ENCODE peak calls at places on chromosomes 11 and 22, in ten cellular contexts. B, Z, S, U, M, H, D, I, P and K are unnamed samples.

GRCh38 chr11:121112498-121113455 is 11.7 kb downstream of the TECTA start:
- DNase-seq in B (peak), Z (peak), S (no peak), U (peak), M (peak), H (peak), D (peak), I (no peak), P (peak), K (peak)

GRCh38 chr11:45805305-45806071 is 539 bp downstream of the SLC35C1 start:
- DNase-seq in B (no peak), Z (peak), S (peak), U (peak), M (peak), H (no peak), D (peak), I (peak), P (no peak), K (no peak)

GRCh38 chr11:73384871-73385692 is 8.9 kb downstream of the RELT start:
- DNase-seq in B (no peak), Z (no peak), S (peak), U (peak), M (peak), H (no peak), D (no peak), I (no peak), P (peak), K (no peak)

GRCh38 chr11:114319716-114320328 is 23.6 kb downstream of the NNMT start:
- DNase-seq in B (no peak), Z (no peak), S (no peak), U (no peak), M (no peak), H (no peak), D (no peak), I (no peak), P (no peak), K (no peak)

GRCh38 chr22:44642096-44642644 is 59.8 kb upstream of the PRR5 start:
- DNase-seq in B (no peak), Z (no peak), S (no peak), U (no peak), M (no peak), H (no peak), D (no peak), I (peak), P (no peak), K (no peak)

GRCh38 chr11:134958870-134959269 is 546.8 kb upstream of the B3GAT1 start:
- DNase-seq in B (no peak), Z (no peak), S (no peak), U (no peak), M (no peak), H (no peak), D (peak), I (no peak), P (no peak), K (no peak)

GRCh38 chr11:64379817-64380709 is 21.1 kb downstream of the RPS6KA4 start:
- DNase-seq in B (no peak), Z (no peak), S (no peak), U (no peak), M (no peak), H (no peak), D (no peak), I (no peak), P (no peak), K (no peak)

GRCh38 chr22:47796128-47796908 is 1033.9 kb downstream of the TBC1D22A start:
- DNase-seq in B (no peak), Z (no peak), S (peak), U (no peak), M (no peak), H (no peak), D (no peak), I (no peak), P (no peak), K (peak)

GRCh38 chr22:29080061-29080975 is 7.5 kb downstream of the KREMEN1 start:
- DNase-seq in B (no peak), Z (no peak), S (no peak), U (no peak), M (no peak), H (peak), D (no peak), I (peak), P (no peak), K (peak)

DNA sequence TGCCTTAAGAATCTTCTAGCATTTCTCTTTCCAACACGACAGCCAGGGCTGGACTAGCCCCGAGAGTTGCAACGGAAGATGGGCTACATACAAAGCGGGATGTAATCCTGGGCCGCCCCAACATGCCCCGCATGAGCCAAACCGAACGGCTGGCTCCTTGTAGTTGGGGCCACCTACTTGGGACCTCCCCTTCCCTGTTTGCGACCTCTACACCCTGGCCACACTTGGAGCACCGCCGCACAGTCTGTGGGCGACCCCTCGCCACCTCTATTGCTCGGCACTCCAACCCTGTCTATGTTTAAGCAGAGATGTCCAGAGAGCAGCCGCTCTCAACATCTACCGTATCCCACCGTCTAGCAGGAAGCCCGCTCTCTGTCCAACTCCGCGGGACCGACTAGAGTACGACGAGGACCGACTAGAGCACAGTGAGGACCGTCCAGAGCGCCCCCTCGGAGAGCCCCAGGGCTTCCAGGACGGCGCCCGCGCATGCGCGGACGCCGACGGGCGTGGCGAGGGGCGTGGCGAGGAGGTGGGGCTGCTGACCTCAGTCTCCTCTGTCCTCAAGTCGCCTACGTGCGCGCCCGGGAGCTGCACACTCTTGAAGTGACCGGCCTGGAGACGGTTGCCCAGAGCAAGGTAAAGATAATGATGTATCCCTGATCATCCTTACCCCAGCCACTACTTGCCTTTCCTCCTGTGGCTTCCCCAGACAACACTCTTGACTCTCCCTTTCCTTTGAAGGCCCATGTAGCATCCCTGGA is 32.3 kb downstream of the NEAT1 start:
- DNase-seq in B (peak), Z (peak), S (peak), U (peak), M (peak), H (peak), D (peak), I (peak), P (peak), K (peak)
- TF ChIP-seq POLR2A in B (peak), Z (peak), S (peak), U (no peak), M (peak), H (peak), D (peak), I (no peak), P (peak), K (peak)

GRCh38 chr11:128757235-128757711 is 63.4 kb downstream of the FLI1 start:
- DNase-seq in B (peak), Z (peak), S (peak), U (no peak), M (no peak), H (no peak), D (no peak), I (no peak), P (peak), K (no peak)
- H3K27ac ChIP-seq in B (no peak), Z (no peak), S (peak), U (peak), M (no peak), H (no peak), D (no peak), I (no peak), P (no peak), K (peak)

DNA sequence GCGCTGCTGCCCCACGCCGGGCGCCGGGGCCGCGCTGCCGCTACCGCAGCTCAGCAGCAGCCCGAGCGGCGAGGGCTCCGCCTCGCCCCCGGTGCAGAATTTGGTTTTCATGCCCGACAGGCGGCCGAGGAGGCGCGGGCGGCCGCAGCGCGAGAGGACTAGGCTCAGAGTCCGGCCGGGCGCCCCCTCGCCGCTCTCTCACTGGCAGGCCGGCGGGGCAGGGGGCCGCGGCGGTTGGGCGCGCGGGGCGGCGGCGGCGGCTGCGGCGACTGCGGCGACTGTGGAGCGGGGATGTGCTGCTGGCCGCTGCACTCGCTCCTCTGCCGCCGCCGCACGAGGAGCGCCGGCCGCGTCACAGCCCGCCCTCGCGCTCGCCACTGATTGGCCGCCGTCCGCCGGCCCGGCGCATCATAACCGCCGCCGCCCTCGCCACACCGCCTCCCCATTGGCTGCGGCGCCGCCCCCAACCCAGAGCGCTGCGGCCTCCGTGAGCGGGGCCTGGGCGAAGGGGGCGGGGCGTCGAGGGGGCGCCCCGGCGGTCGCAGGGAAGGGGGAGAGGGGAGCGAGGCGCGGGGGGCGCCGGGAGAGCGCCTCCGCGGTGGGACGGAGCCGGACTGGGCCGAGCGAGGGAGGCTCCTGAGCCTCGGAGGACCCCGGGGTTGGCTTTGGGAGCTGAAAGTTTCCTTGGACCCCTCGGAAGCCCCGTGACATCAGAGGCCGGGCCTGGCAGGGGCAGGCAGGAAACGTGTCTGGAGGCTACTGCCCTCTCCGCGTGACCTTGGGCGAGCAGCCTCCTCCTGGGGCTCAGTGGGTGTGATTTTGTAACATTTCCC is at the start of gene CHKA:
- DNase-seq in B (peak), Z (peak), S (peak), U (peak), M (peak), H (peak), D (peak), I (peak), P (peak), K (peak)
- TF ChIP-seq POLR2AphosphoS5 in B (peak), Z (peak), S (peak), U (peak), M (peak), H (peak), D (no peak), I (no peak), P (peak), K (peak)

GRCh38 chr11:67276821-67277230 is 10.6 kb downstream of the GRK2 start:
- DNase-seq in B (no peak), Z (peak), S (peak), U (peak), M (peak), H (no peak), D (no peak), I (peak), P (peak), K (no peak)

GRCh38 chr11:67274768-67275605 is 8.7 kb downstream of the GRK2 start:
- DNase-seq in B (no peak), Z (no peak), S (peak), U (no peak), M (peak), H (no peak), D (no peak), I (peak), P (peak), K (no peak)

GRCh38 chr11:67277231-67277961 is 11.1 kb downstream of the GRK2 start:
- DNase-seq in B (no peak), Z (peak), S (peak), U (peak), M (peak), H (peak), D (peak), I (peak), P (peak), K (peak)

GRCh38 chr11:67273260-67273990 is 7.2 kb downstream of the GRK2 start:
- DNase-seq in B (no peak), Z (no peak), S (peak), U (peak), M (peak), H (no peak), D (no peak), I (peak), P (peak), K (no peak)

DNA sequence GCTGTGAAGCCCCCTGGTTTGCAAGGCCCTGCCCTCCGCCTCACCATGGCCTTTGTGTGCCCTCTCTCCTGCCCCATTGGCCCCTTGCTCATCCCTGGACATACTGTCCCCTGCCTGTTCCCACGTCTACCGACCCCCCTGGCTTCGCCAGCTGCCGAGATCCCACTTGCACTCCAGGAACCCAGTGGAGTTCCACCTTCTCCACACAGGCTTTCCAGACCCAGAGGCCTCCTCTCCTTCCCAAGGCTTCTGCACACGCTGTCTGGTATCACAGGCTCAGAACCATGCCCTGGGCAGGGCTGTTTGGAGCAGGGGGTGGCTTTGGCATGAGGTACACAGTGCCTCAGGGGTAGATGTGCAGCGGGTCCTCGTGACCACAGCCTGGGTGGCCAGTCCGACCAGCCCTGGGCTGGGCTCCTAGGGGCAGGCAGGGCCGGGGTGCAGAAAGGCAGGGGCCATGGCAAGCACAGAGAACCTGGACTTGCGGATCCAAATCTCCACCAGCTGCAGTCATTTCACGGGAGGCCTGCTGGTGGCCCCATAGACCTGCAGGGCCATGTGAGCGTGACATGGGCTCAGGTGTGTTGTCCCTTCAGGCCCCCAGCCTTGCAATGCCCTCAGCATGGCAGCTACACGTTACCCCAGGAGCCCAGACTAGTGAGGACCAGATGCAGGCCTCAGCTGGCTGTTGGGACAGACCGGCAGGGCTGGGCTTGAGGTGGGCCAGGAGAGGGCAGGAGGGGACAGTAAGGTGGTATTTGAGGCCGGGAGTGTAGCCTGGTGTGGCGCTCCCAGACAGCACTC is 9.5 kb downstream of the GRK2 start:
- DNase-seq in B (no peak), Z (no peak), S (peak), U (no peak), M (peak), H (no peak), D (no peak), I (peak), P (no peak), K (no peak)
- TF ChIP-seq POLR2A in B (no peak), Z (no peak), S (no peak), U (no peak), M (no peak), H (no peak), D (no peak), I (no peak), P (no peak), K (no peak)

GRCh38 chr11:58254936-58255335 is 13.1 kb downstream of the OR10W1 start:
- DNase-seq in B (no peak), Z (no peak), S (no peak), U (no peak), M (no peak), H (no peak), D (no peak), I (no peak), P (no peak), K (no peak)
- H3K27ac ChIP-seq in B (no peak), Z (no peak), S (no peak), U (no peak), M (no peak), H (no peak), D (no peak), I (no peak), P (no peak), K (no peak)

DNA sequence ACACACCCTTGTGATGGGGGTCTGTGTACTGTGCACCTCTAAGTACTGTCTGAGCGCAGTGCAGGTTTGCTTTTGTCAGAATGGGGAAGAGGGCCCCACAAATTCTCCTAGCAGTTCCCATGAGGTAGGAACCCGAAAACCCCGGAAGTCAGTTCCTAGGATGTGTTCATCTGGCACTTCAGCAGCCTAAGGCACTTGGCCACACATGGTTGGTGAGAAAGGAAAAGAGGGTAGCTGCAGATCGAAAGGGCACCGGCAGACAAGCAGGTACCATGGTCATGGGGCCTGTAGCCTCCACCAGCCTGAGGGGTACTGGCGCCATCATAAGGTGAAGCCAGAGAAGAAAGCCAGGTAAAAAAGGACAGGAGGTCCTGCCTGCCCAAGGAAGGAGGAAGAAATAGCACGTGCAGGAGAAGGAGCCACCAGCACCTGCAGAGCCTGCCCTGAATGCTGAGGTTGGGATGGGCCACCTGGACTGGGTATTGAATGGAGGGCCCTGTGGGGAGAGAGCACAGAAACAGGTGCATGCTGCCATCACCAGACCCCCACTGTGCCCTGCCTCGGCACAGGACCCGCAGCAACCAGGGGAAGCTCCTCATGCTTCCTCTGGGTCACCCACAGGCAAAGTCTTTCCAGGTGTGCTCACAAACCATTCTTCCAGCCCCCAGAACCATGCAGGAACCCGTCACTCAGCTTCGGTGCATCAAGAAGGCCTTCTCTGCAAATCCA is 8.1 kb upstream of the CASTOR1 start:
- DNase-seq in B (no peak), Z (no peak), S (no peak), U (no peak), M (no peak), H (no peak), D (no peak), I (no peak), P (no peak), K (no peak)
- TF ChIP-seq POLR2AphosphoS5 in B (no peak), Z (no peak), S (no peak), U (no peak), M (no peak), H (no peak), D (no peak), I (no peak), P (no peak), K (no peak)

DNA sequence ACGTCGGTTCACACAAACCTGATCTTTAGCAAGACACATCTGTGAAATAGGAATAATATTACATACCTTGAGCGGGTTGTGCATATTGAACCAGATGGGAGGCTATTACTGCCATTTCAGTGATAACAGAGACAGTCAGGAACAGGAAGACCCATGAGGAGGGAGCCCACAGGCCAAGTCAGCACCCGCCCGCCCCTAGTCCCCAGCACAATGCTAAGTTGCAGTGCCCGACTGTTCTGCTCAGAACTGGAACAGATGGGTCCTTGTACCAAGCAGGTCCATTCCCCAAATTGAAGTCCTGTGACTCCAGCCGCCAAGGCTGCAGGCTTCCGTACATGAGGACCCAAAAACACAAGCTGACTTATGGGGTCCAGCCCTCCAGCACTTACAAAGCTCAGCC is 9.3 kb downstream of the CXCR5 start:
- DNase-seq in B (no peak), Z (no peak), S (peak), U (no peak), M (no peak), H (no peak), D (no peak), I (no peak), P (no peak), K (no peak)
- TF ChIP-seq POLR2A in B (no peak), Z (no peak), S (no peak), U (no peak), M (no peak), H (no peak), D (no peak), I (no peak), P (no peak), K (no peak)

GRCh38 chr11:1086171-1087102 is 11.8 kb downstream of the MUC2 start:
- DNase-seq in B (no peak), Z (no peak), S (peak), U (peak), M (peak), H (no peak), D (no peak), I (peak), P (no peak), K (no peak)
- H3K27ac ChIP-seq in B (no peak), Z (no peak), S (no peak), U (no peak), M (no peak), H (no peak), D (no peak), I (no peak), P (no peak), K (no peak)

GRCh38 chr11:14323118-14323676 is 35.8 kb downstream of the RRAS2 start:
- DNase-seq in B (no peak), Z (no peak), S (no peak), U (no peak), M (no peak), H (no peak), D (no peak), I (no peak), P (no peak), K (no peak)
- TF ChIP-seq POLR2AphosphoS5 in B (no peak), Z (no peak), S (no peak), U (no peak), M (no peak), H (no peak), D (no peak), I (no peak), P (no peak), K (no peak)

GRCh38 chr22:22691055-22691454 is 46.6 kb downstream of the GGTLC2 start:
- DNase-seq in B (no peak), Z (no peak), S (no peak), U (no peak), M (no peak), H (no peak), D (no peak), I (no peak), P (no peak), K (no peak)
- TF ChIP-seq POLR2A in B (no peak), Z (no peak), S (no peak), U (no peak), M (no peak), H (no peak), D (no peak), I (no peak), P (no peak), K (no peak)